ENCODE peak calls at places on chromosomes 4 and X, in five cellular contexts. I, F, O, B and T are unnamed samples.

GRCh38 chr4:61332671-61333070 is 132.5 kb downstream of the ADGRL3 start:
- DNase-seq in I (no peak), F (no peak), B (no peak), O (no peak), T (no peak)

GRCh38 chrX:84224741-84225140 is 36.7 kb upstream of the RPS6KA6 start:
- DNase-seq in F (no peak), O (no peak), B (no peak), I (no peak), T (no peak)

GRCh38 chrX:3666975-3667374 is 46.5 kb downstream of the PRKX start:
- DNase-seq in F (no peak), O (no peak), B (no peak), I (no peak), T (no peak)

GRCh38 chr4:17492058-17492741 is 19.7 kb downstream of the QDPR start:
- DNase-seq in I (no peak), O (no peak), F (peak; percentile 27), B (no peak), T (no peak)

GRCh38 chr4:89283226-89283974 is 24.2 kb downstream of the GPRIN3 start:
- DNase-seq in B (peak; percentile 65), O (no peak), I (no peak), F (peak; percentile 30), T (no peak)

GRCh38 chr4:52100062-52100461 is 49.0 kb downstream of the SPATA18 start:
- DNase-seq in B (no peak), I (no peak), O (no peak), F (peak; percentile 25), T (no peak)

GRCh38 chr4:40264995-40265909 is 68.4 kb downstream of the RHOH start:
- DNase-seq in F (peak; percentile 38), O (peak; percentile 23), I (peak; percentile 20), B (no peak), T (no peak)

GRCh38 chr4:8441499-8442091 is 1.0 kb downstream of the TRMT44 start:
- DNase-seq in F (no peak), I (no peak), B (no peak), O (no peak), T (no peak)

GRCh38 chr4:108834787-108835384 is 72.0 kb upstream of the ETNPPL start:
- DNase-seq in F (peak; percentile 73), I (no peak), B (no peak), O (no peak), T (peak; percentile 32)
- TF ChIP-seq CTCF in F (peak; percentile 59), I (peak; percentile 44), B (peak; percentile 49), O (peak; percentile 80), T (peak; percentile 72)

GRCh38 chrX:28312259-28312658 is 275.0 kb upstream of the IL1RAPL1 start:
- DNase-seq in B (no peak), F (no peak), O (no peak), I (no peak), T (no peak)
- TF ChIP-seq CTCF in B (no peak), F (no peak), O (no peak), I (no peak), T (no peak)

GRCh38 chr4:92059615-92060014 is 244.2 kb upstream of the GRID2 start:
- DNase-seq in I (no peak), O (no peak), B (no peak), F (no peak), T (no peak)

GRCh38 chr4:92064574-92064973 is 239.2 kb upstream of the GRID2 start:
- DNase-seq in B (no peak), F (no peak), O (no peak), I (no peak), T (no peak)

DNA sequence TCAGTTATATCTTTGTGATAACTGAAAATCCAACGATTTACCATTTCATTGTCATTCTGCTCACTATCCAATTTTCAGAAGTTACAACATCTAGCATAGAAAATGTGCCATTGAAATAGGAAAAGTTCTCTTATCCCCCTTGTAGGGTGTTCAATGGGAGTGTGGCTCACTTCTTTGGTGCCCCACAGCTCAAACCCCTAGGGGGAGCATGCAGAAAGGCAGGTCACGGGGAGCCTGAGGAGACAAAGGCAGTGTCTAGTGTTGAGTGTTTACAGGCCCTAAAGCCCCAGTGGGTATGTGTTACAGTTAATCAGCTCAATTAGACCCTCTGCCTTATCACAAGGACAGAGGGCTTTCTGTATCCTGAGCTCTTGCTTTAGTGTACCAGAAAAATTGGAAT is 243.4 kb upstream of the GRID2 start:
- DNase-seq in B (no peak), F (no peak), I (no peak), O (no peak), T (no peak)
- TF ChIP-seq CTCF in B (no peak), F (no peak), I (no peak), O (no peak), T (no peak)

GRCh38 chr4:177161781-177162180 is 147.9 kb upstream of the NEIL3 start:
- DNase-seq in I (no peak), F (peak; percentile 9), B (no peak), O (no peak), T (no peak)
- TF ChIP-seq CTCF in I (no peak), F (no peak), B (no peak), O (no peak), T (no peak)

GRCh38 chr4:74117024-74117534 is 18.1 kb upstream of the CXCL2 start:
- DNase-seq in O (peak; percentile 32), F (peak; percentile 93), I (peak; percentile 69), B (peak; percentile 64), T (peak; percentile 81)
- TF ChIP-seq CTCF in O (no peak), F (no peak), I (no peak), B (no peak), T (no peak)